ENCODE peak calls at places on chromosomes 12 and 14, in five cellular contexts. G is astrocyte of the spinal cord, T is Calu3, Y is AG09319, K is activated B cell treated with CpG ODN at 0.5 μM for 24 hours. A is an unnamed sample.
A peak's percentile ranks its signal among the peaks of the same experiment; 100 is the strongest.

GRCh38 chr14:38127356-38127755 is 80.3 kb upstream of the SSTR1 start:
- DNase-seq in K (no peak), T (no peak), G (no peak), Y (no peak), A (no peak)

GRCh38 chr12:130620281-130620680 is 95.8 kb downstream of the RIMBP2 start:
- DNase-seq in Y (no peak), G (no peak), K (no peak), T (no peak), A (no peak)

GRCh38 chr12:95551305-95551704 is at the start of gene USP44:
- DNase-seq in T (no peak), K (no peak), Y (no peak), G (no peak), A (no peak)

GRCh38 chr12:44031472-44032185 is 195.7 kb downstream of the TMEM117 start:
- DNase-seq in K (no peak), T (no peak), Y (no peak), G (no peak), A (no peak)

GRCh38 chr12:46490635-46491034 is 118.1 kb upstream of the SLC38A2 start:
- DNase-seq in K (no peak), Y (no peak), G (peak; percentile 28), T (no peak), A (no peak)

GRCh38 chr12:127528576-127528975 is 738.4 kb upstream of the TMEM132C start:
- DNase-seq in Y (no peak), T (no peak), K (no peak), G (no peak), A (no peak)

GRCh38 chr12:52716061-52716460 is 12.7 kb upstream of the KRT77 start:
- DNase-seq in T (no peak), K (no peak), G (no peak), Y (no peak), A (no peak)

GRCh38 chr14:55838529-55839052 is 258.6 kb downstream of the KTN1 start:
- DNase-seq in Y (no peak), K (no peak), G (no peak), T (no peak), A (no peak)

GRCh38 chr12:103930787-103931536 is 752 bp downstream of the HSP90B1 start:
- DNase-seq in K (peak; percentile 37), Y (no peak), G (peak; percentile 19), T (peak; percentile 18), A (no peak)

GRCh38 chr12:23753627-23754358 is 195.7 kb downstream of the SOX5 start:
- DNase-seq in G (no peak), K (no peak), T (no peak), Y (no peak), A (no peak)

GRCh38 chr14:20493634-20494033 is 11.7 kb upstream of the RNASE10 start:
- DNase-seq in K (no peak), G (no peak), T (no peak), Y (no peak), A (no peak)

GRCh38 chr12:123384318-123384993 is 524 bp downstream of the KMT5A start:
- DNase-seq in T (peak; percentile 36), G (no peak), K (no peak), Y (no peak), A (no peak)

GRCh38 chr14:21940887-21941855 is 267.6 kb upstream of the OR4E1 start:
- DNase-seq in T (peak; percentile 43), K (no peak), Y (no peak), G (peak; percentile 2), A (no peak)

GRCh38 chr12:124686001-124686884 is 118.8 kb upstream of the NCOR2 start:
- DNase-seq in G (peak; percentile 72), K (no peak), Y (no peak), T (no peak), A (no peak)

GRCh38 chr14:68619805-68620574 is 172.9 kb downstream of the ZFP36L1 start:
- DNase-seq in Y (no peak), T (no peak), K (no peak), G (no peak), A (no peak)

GRCh38 chr14:87678624-87679023 is 314.4 kb downstream of the GALC start:
- DNase-seq in Y (no peak), T (no peak), G (no peak), K (no peak), A (no peak)

GRCh38 chr14:105314287-105315185 is at the start of gene PACS2:
- DNase-seq in T (peak; percentile 83), G (peak; percentile 69), K (peak; percentile 86), Y (peak; percentile 71), A (peak; percentile 97)

GRCh38 chr14:53953002-53953827 is 3.4 kb downstream of the BMP4 start:
- DNase-seq in T (peak; percentile 82), G (peak; percentile 91), K (no peak), Y (peak; percentile 73), A (no peak)

GRCh38 chr14:49975286-49975685 is 82.4 kb downstream of the ARF6 start:
- DNase-seq in K (no peak), Y (peak; percentile 58), T (peak; percentile 54), G (peak; percentile 93), A (no peak)

GRCh38 chr14:104109121-104109541 is 23.6 kb downstream of the ASPG start:
- DNase-seq in T (no peak), G (no peak), K (no peak), Y (no peak), A (no peak)

GRCh38 chr12:26112703-26113147 is 12.1 kb downstream of the BHLHE41 start:
- DNase-seq in T (no peak), G (no peak), K (no peak), Y (no peak), A (no peak)

GRCh38 chr12:98592825-98593322 is 612 bp upstream of the SLC25A3 start:
- DNase-seq in Y (no peak), K (no peak), G (no peak), T (no peak), A (no peak)

DNA sequence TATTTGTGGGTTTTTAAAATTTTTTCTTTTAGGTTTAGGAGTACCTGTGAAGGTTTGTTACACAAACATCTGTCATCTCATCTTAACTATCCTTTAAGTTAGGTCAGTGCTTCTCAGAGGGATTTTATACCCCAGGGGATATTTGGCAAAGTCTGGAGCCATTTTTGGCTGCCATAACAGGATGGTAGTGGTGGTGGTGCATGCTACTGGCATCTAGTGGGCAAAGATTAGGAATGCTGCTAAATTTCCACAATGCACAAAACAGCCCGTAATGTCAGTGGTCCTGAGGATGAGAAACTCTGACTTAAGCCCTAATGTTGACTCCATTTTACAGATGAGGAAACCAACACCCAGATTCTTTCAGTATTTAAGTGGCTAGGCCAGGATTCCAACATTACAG is 85.2 kb upstream of the MYF6 start:
- DNase-seq in G (peak; percentile 34), T (peak; percentile 14), Y (no peak), K (no peak), A (no peak)
- TF ChIP-seq CTCF in G (peak; percentile 44), T (peak; percentile 26), Y (no peak), K (no peak), A (peak; percentile 33)

DNA sequence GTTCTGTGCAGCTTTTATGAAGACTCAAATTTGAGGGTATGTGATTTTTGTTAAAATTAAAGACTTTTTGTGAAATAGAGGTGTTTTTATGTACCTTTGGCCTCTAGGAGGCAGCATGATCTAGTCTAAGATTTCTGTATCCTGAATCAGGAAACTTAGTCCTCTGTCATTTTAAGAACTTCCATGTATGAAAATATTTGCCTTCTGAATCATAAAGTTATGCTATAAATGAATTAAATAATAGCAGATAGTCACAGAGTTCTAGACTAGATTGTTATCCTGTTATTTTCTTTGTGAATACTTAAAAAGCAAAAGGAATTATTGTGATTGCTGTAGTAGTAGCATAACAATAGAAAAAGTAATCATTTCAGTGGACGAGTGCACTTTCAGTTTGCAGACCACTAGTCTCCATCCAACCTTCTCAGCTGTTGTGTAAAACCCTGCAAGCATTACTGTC is 56.3 kb downstream of the FGD4 start:
- DNase-seq in T (peak; percentile 46), Y (peak; percentile 52), K (no peak), G (peak; percentile 88), A (no peak)
- TF ChIP-seq CTCF in T (no peak), Y (peak; percentile 55), K (peak; percentile 41), G (peak; percentile 59), A (peak; percentile 78)

GRCh38 chr14:63726499-63726898 is 1.4 kb downstream of the SGPP1 start:
- DNase-seq in T (no peak), Y (no peak), K (no peak), G (peak; percentile 8), A (no peak)

GRCh38 chr14:63730659-63731058 is 2.8 kb upstream of the SGPP1 start:
- DNase-seq in Y (no peak), T (no peak), K (no peak), G (no peak), A (peak; percentile 37)

GRCh38 chr14:63727231-63727735 is 582 bp downstream of the SGPP1 start:
- DNase-seq in Y (no peak), T (peak; percentile 34), G (peak; percentile 29), K (peak; percentile 25), A (peak; percentile 28)

GRCh38 chr14:63725786-63726185 is 2.1 kb downstream of the SGPP1 start:
- DNase-seq in K (no peak), Y (no peak), G (peak; percentile 19), T (no peak), A (no peak)

DNA sequence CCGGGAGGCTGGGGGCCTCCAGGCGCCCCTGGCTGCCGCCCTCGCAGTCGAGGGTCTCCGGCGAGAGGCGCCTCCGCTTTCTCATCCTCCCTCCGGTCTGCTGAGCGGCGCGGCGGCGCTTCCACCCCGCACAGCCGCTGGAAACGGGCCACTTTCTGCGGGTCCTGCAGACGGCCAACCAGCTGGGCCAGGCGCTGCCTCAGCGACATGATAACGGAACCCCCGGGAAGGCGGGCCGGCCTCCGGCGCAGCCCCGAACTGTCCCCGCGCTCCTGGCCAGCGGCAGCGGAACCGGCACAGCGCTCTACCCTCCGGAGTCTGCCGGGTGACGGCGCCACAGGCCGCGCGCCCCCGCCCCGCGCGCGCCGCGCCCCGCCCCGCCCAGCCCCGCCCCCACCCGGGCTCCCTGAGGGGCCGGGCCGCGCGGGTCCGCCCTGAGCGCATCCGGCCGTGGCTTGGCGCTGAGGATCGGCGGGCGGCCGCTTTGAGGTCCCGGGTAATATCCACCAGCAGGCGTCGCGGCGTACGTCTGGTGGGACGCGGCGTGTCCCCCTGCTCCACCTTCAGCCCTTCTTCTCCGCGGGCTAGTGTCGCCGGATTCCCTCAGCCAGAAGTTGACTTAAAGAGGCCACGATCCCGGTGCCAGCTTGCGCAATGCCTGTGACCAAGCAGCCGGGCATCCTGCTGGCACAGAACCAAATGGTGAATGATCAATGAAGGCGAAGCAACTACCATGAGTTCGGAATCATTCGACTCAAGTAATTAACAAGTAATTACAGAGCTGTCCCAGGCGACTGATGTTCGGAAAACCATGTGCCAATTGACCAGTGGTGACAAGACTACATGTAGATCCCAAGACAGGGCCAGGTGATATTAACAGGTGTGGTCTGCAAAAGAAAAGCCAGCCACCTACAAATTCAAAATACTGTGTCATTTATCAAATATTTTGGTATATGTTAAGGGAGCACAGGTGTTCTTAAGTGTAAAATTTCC is at the start of gene SGPP1:
- DNase-seq in K (peak; percentile 82), Y (peak; percentile 18), G (peak; percentile 66), T (peak; percentile 85), A (peak; percentile 64)
- TF ChIP-seq CTCF in K (no peak), Y (peak; percentile 26), G (peak; percentile 38), T (no peak), A (peak; percentile 28)

GRCh38 chr12:2616763-2617162 is 178.0 kb upstream of the FKBP4 start:
- DNase-seq in K (no peak), G (no peak), T (no peak), Y (no peak), A (no peak)
- TF ChIP-seq CTCF in K (no peak), G (no peak), T (no peak), Y (no peak), A (no peak)

DNA sequence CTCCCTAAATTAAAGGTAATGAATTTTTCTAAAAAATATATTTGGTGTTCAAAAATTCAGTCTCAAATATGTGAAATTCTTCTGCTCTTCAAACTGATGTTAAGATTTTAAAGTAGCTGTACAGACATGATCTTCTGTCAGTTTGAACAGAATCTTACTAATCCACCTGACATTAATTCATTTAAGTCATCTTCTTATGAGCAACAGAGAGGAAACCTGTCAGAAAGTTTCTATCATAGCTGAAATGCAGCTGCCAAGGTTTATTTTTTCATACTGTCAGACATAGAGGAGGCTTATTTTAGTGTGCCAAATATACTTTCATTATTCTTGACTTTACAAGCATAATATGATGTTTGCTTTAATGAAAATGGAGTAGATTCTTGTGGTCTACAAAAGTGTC is 686.6 kb upstream of the MIS18BP1 start:
- DNase-seq in G (no peak), Y (no peak), T (no peak), K (no peak), A (no peak)
- TF ChIP-seq CTCF in G (no peak), Y (no peak), T (no peak), K (no peak), A (no peak)